ENCODE peak calls at places on chromosomes 1 and 21, in eight cellular contexts. K is cardiac muscle cell, C is fibroblast of pulmonary artery, Q is cardiac fibroblast, L is AG04449, F is lower lobe of right lung, D is body of pancreas, A is bronchial epithelial cell. M is an unnamed sample.

GRCh38 chr1:93313026-93313425 is 32.7 kb upstream of the DR1 start:
- DNase-seq in K (no peak), C (no peak), Q (no peak), L (no peak), F (no peak), D (no peak), A (no peak), M (no peak)

GRCh38 chr1:85087659-85088407 is 39.5 kb upstream of the MCOLN3 start:
- DNase-seq in K (no peak), C (no peak), Q (no peak), L (no peak), F (no peak), D (no peak), A (peak), M (no peak)

GRCh38 chr1:48048064-48048463 is 50.9 kb upstream of the TRABD2B start:
- DNase-seq in K (peak), C (peak), Q (peak), L (no peak), F (no peak), D (no peak), A (peak), M (no peak)

GRCh38 chr1:210438928-210439841 is 110.5 kb downstream of the HHAT start:
- DNase-seq in K (peak), C (peak), Q (peak), L (peak), F (no peak), D (no peak), A (peak), M (peak)

GRCh38 chr1:89884718-89885596 is 64.1 kb downstream of the LRRC8D start:
- DNase-seq in K (peak), C (peak), Q (peak), L (no peak), F (no peak), D (no peak), A (peak), M (no peak)

GRCh38 chr1:152164542-152165136 is 5.6 kb upstream of the RPTN start:
- DNase-seq in K (no peak), C (no peak), Q (no peak), L (no peak), F (no peak), D (peak), A (peak), M (no peak)

GRCh38 chr1:234554478-234555311 is 55.3 kb downstream of the IRF2BP2 start:
- DNase-seq in K (peak), C (peak), Q (no peak), L (no peak), F (no peak), D (no peak), A (no peak), M (no peak)

GRCh38 chr1:45615885-45616284 is 8.0 kb downstream of the CCDC17 start:
- DNase-seq in K (no peak), C (no peak), Q (no peak), L (no peak), F (no peak), D (no peak), A (no peak), M (no peak)

GRCh38 chr1:173301507-173301906 is 94.4 kb upstream of the TNFSF4 start:
- DNase-seq in K (no peak), C (no peak), Q (no peak), L (no peak), F (no peak), D (no peak), A (peak), M (no peak)

GRCh38 chr1:65198095-65198494 is 50.1 kb downstream of the AK4 start:
- DNase-seq in K (peak), C (peak), Q (peak), L (no peak), F (no peak), D (no peak), A (no peak), M (no peak)

GRCh38 chr1:46622341-46622740 is 5.7 kb upstream of the MOB3C start:
- DNase-seq in K (peak), C (peak), Q (peak), L (no peak), F (no peak), D (peak), A (peak), M (no peak)
- TF ChIP-seq CTCF in K (peak), C (peak), Q (peak), L (peak), F (peak), D (peak), A (peak), M (peak)

GRCh38 chr1:18673976-18674375 is 43.3 kb downstream of the PAX7 start:
- DNase-seq in K (no peak), C (no peak), Q (no peak), L (no peak), F (no peak), D (no peak), A (no peak), M (no peak)
- TF ChIP-seq CTCF in K (no peak), C (no peak), Q (no peak), L (no peak), F (no peak), D (no peak), A (no peak), M (no peak)

DNA sequence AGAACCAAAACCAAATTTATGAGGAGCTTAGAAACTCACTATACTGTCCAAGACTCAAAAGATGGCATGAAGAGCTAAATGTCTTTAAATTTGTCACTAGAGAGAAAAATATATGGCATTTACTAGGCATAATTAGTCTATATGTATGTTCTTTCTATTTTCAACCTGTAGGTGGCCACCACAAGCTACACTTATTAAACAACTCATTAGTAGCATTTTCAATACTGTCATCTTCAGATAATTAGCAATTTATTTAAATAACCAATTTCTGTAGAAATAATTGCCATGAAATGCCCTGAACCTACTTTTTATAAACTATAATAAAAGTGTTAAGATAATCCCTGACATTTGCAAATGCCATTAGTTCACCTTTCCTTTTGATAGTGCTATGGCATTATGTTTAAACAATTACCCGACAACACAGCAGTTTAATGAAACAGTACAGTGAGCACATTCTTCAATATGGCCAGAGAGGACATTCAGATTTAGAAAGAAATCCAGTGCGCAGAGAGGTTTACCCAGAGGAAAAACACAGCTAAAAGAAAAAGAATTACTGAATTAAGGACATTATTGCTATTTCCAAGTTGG is 522.5 kb downstream of the PTBP2 start:
- DNase-seq in K (peak), C (peak), Q (peak), L (no peak), F (no peak), D (no peak), A (peak), M (no peak)
- TF ChIP-seq CTCF in K (peak), C (peak), Q (peak), L (peak), F (peak), D (peak), A (peak), M (peak)

DNA sequence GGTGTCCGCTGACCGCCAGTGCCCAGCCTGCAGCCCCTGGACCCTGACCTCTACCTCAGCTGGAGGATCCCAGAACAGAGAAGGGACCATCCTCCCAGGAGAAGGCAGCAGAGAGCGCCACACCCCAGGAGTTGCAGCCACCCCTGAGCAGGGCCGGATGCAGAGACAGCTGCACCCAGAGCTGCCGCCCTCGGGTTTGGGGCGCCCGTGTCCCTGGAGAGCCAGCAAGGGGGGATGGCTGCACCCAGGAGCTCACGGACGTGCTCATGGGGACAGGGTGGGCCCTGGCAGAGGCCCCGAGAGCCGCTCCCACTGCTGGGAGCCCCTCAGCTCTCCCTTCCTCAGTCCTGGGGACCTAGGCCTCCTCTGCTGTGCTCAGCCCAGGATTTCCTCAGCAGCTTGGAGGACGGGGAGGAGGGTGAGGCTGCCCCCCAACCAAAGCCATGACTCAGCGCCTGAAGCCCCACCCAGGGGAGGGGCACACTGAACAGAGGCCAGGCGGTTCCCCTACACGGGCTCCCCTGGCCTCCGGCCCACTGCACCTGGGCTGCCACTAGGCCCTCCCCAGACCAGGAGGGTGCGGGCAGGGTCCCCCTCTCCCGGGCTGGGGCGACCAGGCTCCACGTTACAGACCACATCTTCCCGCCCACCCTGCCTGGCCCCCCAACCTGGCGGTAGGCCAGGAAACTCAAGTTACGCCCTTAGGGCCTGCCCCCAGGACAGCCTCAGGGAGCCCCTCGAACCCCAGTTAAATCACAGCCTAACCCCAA is 2.2 kb downstream of the ACAP3 start:
- DNase-seq in K (peak), C (peak), Q (peak), L (no peak), F (peak), D (no peak), A (peak), M (peak)
- TF ChIP-seq CTCF in K (peak), C (no peak), Q (no peak), L (peak), F (no peak), D (no peak), A (peak), M (no peak)

GRCh38 chr1:7575041-7575400 is 196.1 kb upstream of the VAMP3 start:
- DNase-seq in K (no peak), C (no peak), Q (no peak), L (no peak), F (no peak), D (no peak), A (no peak), M (no peak)

GRCh38 chr1:7578206-7578605 is 192.9 kb upstream of the VAMP3 start:
- DNase-seq in K (no peak), C (no peak), Q (no peak), L (no peak), F (peak), D (no peak), A (no peak), M (no peak)

GRCh38 chr1:7574121-7575040 is 196.7 kb upstream of the VAMP3 start:
- DNase-seq in K (no peak), C (no peak), Q (no peak), L (no peak), F (peak), D (peak), A (no peak), M (no peak)

GRCh38 chr1:7579016-7579415 is 192.1 kb upstream of the VAMP3 start:
- DNase-seq in K (no peak), C (no peak), Q (no peak), L (no peak), F (no peak), D (no peak), A (no peak), M (no peak)

GRCh38 chr1:7576946-7577657 is 194.0 kb upstream of the VAMP3 start:
- DNase-seq in K (peak), C (peak), Q (peak), L (no peak), F (no peak), D (peak), A (peak), M (no peak)
- TF ChIP-seq CTCF in K (peak), C (peak), Q (peak), L (peak), F (no peak), D (peak), A (peak), M (peak)

GRCh38 chr21:42239973-42240372 is 21.0 kb downstream of the ABCG1 start:
- DNase-seq in K (no peak), C (no peak), Q (no peak), L (no peak), F (no peak), D (no peak), A (no peak), M (no peak)
- TF ChIP-seq CTCF in K (no peak), C (no peak), Q (no peak), L (no peak), F (no peak), D (no peak), A (no peak), M (no peak)

DNA sequence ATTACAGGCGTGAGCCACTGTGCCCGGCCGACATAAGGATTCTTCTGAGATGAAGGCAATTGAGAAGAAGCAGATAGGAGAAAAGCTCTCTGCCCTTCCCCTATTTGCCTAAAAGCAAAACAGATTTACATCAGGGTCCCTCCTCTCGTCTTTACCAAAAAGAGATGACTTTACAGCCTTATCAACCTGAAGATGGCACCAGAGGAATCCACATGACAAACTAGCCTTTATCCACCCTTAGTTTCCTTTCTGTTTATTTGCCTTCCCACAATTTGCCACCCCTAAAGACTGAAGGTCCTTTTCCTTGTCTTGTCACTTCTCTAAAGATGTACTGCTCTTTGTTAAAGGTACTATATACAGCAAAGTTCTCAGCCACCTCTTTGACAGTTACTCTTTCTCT is 70.7 kb upstream of the KRTAP19-8 start:
- DNase-seq in K (peak), C (peak), Q (peak), L (no peak), F (no peak), D (no peak), A (peak), M (no peak)
- TF ChIP-seq CTCF in K (no peak), C (peak), Q (peak), L (peak), F (peak), D (no peak), A (peak), M (no peak)

GRCh38 chr1:207565546-207566468 is 69.8 kb downstream of the CR1 start:
- DNase-seq in K (peak), C (peak), Q (peak), L (no peak), F (no peak), D (peak), A (peak), M (no peak)
- TF ChIP-seq CTCF in K (peak), C (peak), Q (peak), L (no peak), F (peak), D (no peak), A (peak), M (peak)

M was measured in AG09319.